ENCODE peak calls at places on chromosomes 3 and 15, in nine cellular contexts. One of them, this sample, is unnamed. For H3K36me3, the result is how much of the 10 kb centered on the place peaks cover.

GRCh38 chr15:90004671-90005070 is 3.5 kb downstream of the ZNF710 start:
- DNase-seq in hepatocyte: peak
- DNase-seq in HCT116: no peak
- DNase-seq in GM23338: no peak
- DNase-seq in PC-3: peak
- DNase-seq in SK-N-SH: no peak
- DNase-seq in neural progenitor cell: no peak
- DNase-seq in MM.1S: no peak
- DNase-seq in OCI-LY7: no peak
- DNase-seq in this sample: peak

GRCh38 chr3:119497824-119498187 is 541 bp upstream of the TIMMDC1 start:
- DNase-seq in hepatocyte: peak
- DNase-seq in SK-N-SH: no peak
- DNase-seq in MM.1S: no peak
- DNase-seq in OCI-LY7: no peak
- DNase-seq in GM23338: peak
- DNase-seq in neural progenitor cell: peak
- DNase-seq in HCT116: no peak
- DNase-seq in PC-3: peak
- DNase-seq in this sample: peak

GRCh38 chr15:77417642-77418041 is 2.3 kb downstream of the PEAK1 start:
- DNase-seq in PC-3: peak
- DNase-seq in HCT116: no peak
- DNase-seq in MM.1S: no peak
- DNase-seq in hepatocyte: no peak
- DNase-seq in OCI-LY7: no peak
- DNase-seq in neural progenitor cell: no peak
- DNase-seq in SK-N-SH: no peak
- DNase-seq in GM23338: no peak
- DNase-seq in this sample: peak

GRCh38 chr3:172752651-172753050 is 2.1 kb downstream of the ECT2 start:
- DNase-seq in OCI-LY7: peak
- DNase-seq in SK-N-SH: no peak
- DNase-seq in MM.1S: no peak
- DNase-seq in PC-3: no peak
- DNase-seq in HCT116: no peak
- DNase-seq in GM23338: no peak
- DNase-seq in neural progenitor cell: no peak
- DNase-seq in hepatocyte: no peak
- DNase-seq in this sample: no peak

GRCh38 chr3:197501879-197502620 is 53.7 kb downstream of the BDH1 start:
- DNase-seq in neural progenitor cell: peak
- DNase-seq in OCI-LY7: peak
- DNase-seq in hepatocyte: no peak
- DNase-seq in GM23338: peak
- DNase-seq in MM.1S: peak
- DNase-seq in PC-3: peak
- DNase-seq in HCT116: no peak
- DNase-seq in SK-N-SH: peak
- DNase-seq in this sample: peak

GRCh38 chr3:126349071-126349470 is 8.1 kb downstream of the KLF15 start:
- DNase-seq in MM.1S: peak
- DNase-seq in HCT116: no peak
- DNase-seq in GM23338: no peak
- DNase-seq in OCI-LY7: no peak
- DNase-seq in neural progenitor cell: no peak
- DNase-seq in hepatocyte: no peak
- DNase-seq in PC-3: no peak
- DNase-seq in SK-N-SH: no peak
- DNase-seq in this sample: no peak

GRCh38 chr3:69791111-69791510 is 51.8 kb downstream of the MITF start:
- DNase-seq in MM.1S: no peak
- DNase-seq in PC-3: no peak
- DNase-seq in GM23338: no peak
- DNase-seq in hepatocyte: peak
- DNase-seq in HCT116: no peak
- DNase-seq in neural progenitor cell: no peak
- DNase-seq in OCI-LY7: no peak
- DNase-seq in SK-N-SH: no peak
- DNase-seq in this sample: peak

GRCh38 chr3:126293370-126294082 is 63.7 kb downstream of the KLF15 start:
- DNase-seq in OCI-LY7: no peak
- DNase-seq in hepatocyte: peak
- DNase-seq in PC-3: no peak
- DNase-seq in MM.1S: no peak
- DNase-seq in neural progenitor cell: no peak
- DNase-seq in HCT116: no peak
- DNase-seq in SK-N-SH: no peak
- DNase-seq in GM23338: no peak
- DNase-seq in this sample: peak

GRCh38 chr15:84598250-84598649 is 2.6 kb upstream of the ZSCAN2 start:
- DNase-seq in neural progenitor cell: peak
- DNase-seq in OCI-LY7: peak
- DNase-seq in SK-N-SH: no peak
- DNase-seq in HCT116: no peak
- DNase-seq in hepatocyte: no peak
- DNase-seq in PC-3: no peak
- DNase-seq in GM23338: peak
- DNase-seq in MM.1S: peak
- DNase-seq in this sample: no peak

GRCh38 chr15:99955181-99955525 is 221.9 kb upstream of the LYSMD4 start:
- DNase-seq in neural progenitor cell: no peak
- DNase-seq in PC-3: peak
- DNase-seq in HCT116: no peak
- DNase-seq in hepatocyte: no peak
- DNase-seq in MM.1S: no peak
- DNase-seq in GM23338: no peak
- DNase-seq in SK-N-SH: no peak
- DNase-seq in OCI-LY7: no peak
- DNase-seq in this sample: no peak

GRCh38 chr15:44058126-44058525 is 136.9 kb downstream of the FRMD5 start:
- DNase-seq in hepatocyte: no peak
- DNase-seq in GM23338: no peak
- DNase-seq in SK-N-SH: no peak
- DNase-seq in PC-3: no peak
- DNase-seq in neural progenitor cell: no peak
- DNase-seq in MM.1S: peak
- DNase-seq in OCI-LY7: no peak
- DNase-seq in HCT116: no peak
- DNase-seq in this sample: no peak

GRCh38 chr3:45199837-45200648 is 26.0 kb downstream of the TMEM158 start:
- DNase-seq in OCI-LY7: no peak
- DNase-seq in MM.1S: no peak
- DNase-seq in hepatocyte: peak
- DNase-seq in SK-N-SH: no peak
- DNase-seq in GM23338: peak
- DNase-seq in PC-3: peak
- DNase-seq in neural progenitor cell: no peak
- DNase-seq in HCT116: peak
- DNase-seq in this sample: peak

GRCh38 chr3:58217209-58217811 is 6.5 kb upstream of the DNASE1L3 start:
- DNase-seq in HCT116: peak
- DNase-seq in GM23338: peak
- DNase-seq in PC-3: peak
- DNase-seq in neural progenitor cell: peak
- DNase-seq in SK-N-SH: peak
- DNase-seq in hepatocyte: peak
- DNase-seq in MM.1S: peak
- DNase-seq in OCI-LY7: peak
- DNase-seq in this sample: peak

GRCh38 chr15:88695046-88695445 is 56.2 kb downstream of the ISG20 start:
- DNase-seq in neural progenitor cell: no peak
- DNase-seq in MM.1S: no peak
- DNase-seq in SK-N-SH: no peak
- DNase-seq in GM23338: no peak
- DNase-seq in OCI-LY7: no peak
- DNase-seq in PC-3: no peak
- DNase-seq in hepatocyte: no peak
- DNase-seq in HCT116: no peak
- DNase-seq in this sample: peak

GRCh38 chr3:129525341-129525968 is 3.0 kb upstream of the RHO start:
- DNase-seq in MM.1S: no peak
- DNase-seq in hepatocyte: no peak
- DNase-seq in neural progenitor cell: no peak
- DNase-seq in PC-3: no peak
- DNase-seq in OCI-LY7: no peak
- DNase-seq in HCT116: no peak
- DNase-seq in SK-N-SH: no peak
- DNase-seq in GM23338: no peak
- DNase-seq in this sample: peak

DNA sequence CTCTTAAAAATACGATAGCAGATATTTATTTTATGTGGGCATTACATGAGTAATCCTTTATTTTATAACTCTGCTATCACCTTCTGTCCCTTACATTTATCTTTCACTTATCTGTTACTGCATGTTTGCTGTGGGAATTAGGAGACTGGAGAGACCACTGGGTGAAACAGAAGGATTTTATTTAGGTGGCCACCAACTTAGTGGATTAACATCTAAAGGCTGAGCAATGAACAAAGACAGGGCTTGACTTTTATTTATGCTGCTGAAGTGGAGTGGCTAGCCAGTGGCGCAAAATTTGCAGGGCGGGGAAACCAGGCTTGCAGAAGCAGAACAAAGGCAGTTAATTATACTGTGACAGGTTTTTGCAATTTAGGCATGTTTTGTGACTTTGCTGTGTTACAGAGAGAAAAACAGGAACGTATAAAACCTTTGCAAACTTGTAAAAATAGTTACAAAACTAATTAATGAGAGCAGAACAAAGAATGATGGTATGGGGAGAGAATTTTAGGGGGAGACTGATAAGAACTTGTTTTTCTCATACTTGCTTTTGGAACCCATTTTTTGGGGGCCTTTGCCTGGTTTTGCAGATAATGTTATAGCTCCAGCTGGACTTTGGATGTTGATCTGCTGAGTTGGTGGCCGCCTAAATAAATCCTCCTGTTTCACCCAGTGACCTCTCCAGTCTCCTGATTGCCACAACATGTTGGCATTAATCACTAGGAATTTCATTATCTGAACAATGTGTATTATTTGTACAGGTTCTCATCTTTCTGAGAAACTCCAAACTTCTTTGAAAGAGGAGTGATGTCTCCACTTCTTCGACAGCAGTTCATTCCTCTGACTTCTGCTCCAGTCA is 18.0 kb downstream of the KLHL24 start:
- DNase-seq in HCT116: peak
- DNase-seq in SK-N-SH: no peak
- DNase-seq in OCI-LY7: peak
- DNase-seq in GM23338: peak
- DNase-seq in PC-3: peak
- DNase-seq in hepatocyte: no peak
- DNase-seq in neural progenitor cell: peak
- DNase-seq in MM.1S: no peak
- DNase-seq in this sample: no peak
- TF ChIP-seq EZH2phosphoT487 in HCT116: no peak
- TF ChIP-seq EZH2phosphoT487 in SK-N-SH: no peak
- TF ChIP-seq EZH2phosphoT487 in OCI-LY7: no peak
- TF ChIP-seq EZH2phosphoT487 in GM23338: no peak
- TF ChIP-seq EZH2phosphoT487 in PC-3: no peak
- TF ChIP-seq EZH2phosphoT487 in hepatocyte: no peak
- TF ChIP-seq EZH2phosphoT487 in neural progenitor cell: no peak
- TF ChIP-seq EZH2phosphoT487 in MM.1S: no peak
- TF ChIP-seq EZH2phosphoT487 in this sample: no peak

GRCh38 chr15:27831384-27832262 is 267.5 kb downstream of the OCA2 start:
- DNase-seq in PC-3: no peak
- DNase-seq in SK-N-SH: no peak
- DNase-seq in MM.1S: no peak
- DNase-seq in HCT116: no peak
- DNase-seq in hepatocyte: no peak
- DNase-seq in neural progenitor cell: no peak
- DNase-seq in GM23338: no peak
- DNase-seq in OCI-LY7: no peak
- DNase-seq in this sample: no peak
- H2AFZ ChIP-seq in PC-3: no peak
- H2AFZ ChIP-seq in SK-N-SH: no peak
- H2AFZ ChIP-seq in MM.1S: no peak
- H2AFZ ChIP-seq in HCT116: no peak
- H2AFZ ChIP-seq in hepatocyte: no peak
- H2AFZ ChIP-seq in neural progenitor cell: no peak
- H2AFZ ChIP-seq in GM23338: peak
- H2AFZ ChIP-seq in OCI-LY7: no peak
- H2AFZ ChIP-seq in this sample: no peak

GRCh38 chr3:134190272-134190671 is 60.4 kb downstream of the RYK start:
- DNase-seq in OCI-LY7: no peak
- DNase-seq in HCT116: no peak
- DNase-seq in GM23338: no peak
- DNase-seq in SK-N-SH: no peak
- DNase-seq in hepatocyte: no peak
- DNase-seq in MM.1S: no peak
- DNase-seq in neural progenitor cell: no peak
- DNase-seq in PC-3: no peak
- DNase-seq in this sample: no peak

GRCh38 chr3:134194247-134194646 is 56.4 kb downstream of the RYK start:
- DNase-seq in HCT116: no peak
- DNase-seq in neural progenitor cell: no peak
- DNase-seq in OCI-LY7: no peak
- DNase-seq in GM23338: no peak
- DNase-seq in MM.1S: no peak
- DNase-seq in hepatocyte: no peak
- DNase-seq in SK-N-SH: no peak
- DNase-seq in PC-3: no peak
- DNase-seq in this sample: no peak

GRCh38 chr3:134186391-134186790 is 64.3 kb downstream of the RYK start:
- DNase-seq in HCT116: no peak
- DNase-seq in GM23338: no peak
- DNase-seq in SK-N-SH: no peak
- DNase-seq in hepatocyte: no peak
- DNase-seq in MM.1S: no peak
- DNase-seq in OCI-LY7: no peak
- DNase-seq in neural progenitor cell: no peak
- DNase-seq in PC-3: no peak
- DNase-seq in this sample: no peak

DNA sequence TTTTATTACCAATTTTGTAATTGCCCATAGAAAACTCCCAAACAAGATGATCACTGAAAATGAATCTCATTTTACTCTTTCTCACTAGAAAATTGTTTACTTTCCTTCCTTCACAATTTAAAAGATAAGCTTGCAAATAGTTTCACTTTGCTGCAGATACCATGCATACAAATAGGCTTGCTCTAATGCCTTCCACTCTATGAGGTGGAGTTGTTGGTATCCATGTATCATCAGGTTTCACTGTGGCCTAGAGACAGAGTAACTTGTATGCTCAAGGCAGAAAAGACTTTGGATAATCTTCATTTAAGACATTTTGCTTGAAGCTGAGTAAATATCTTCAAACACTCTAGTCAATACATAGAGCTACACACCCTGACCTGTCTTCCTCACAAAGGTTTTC is 60.8 kb downstream of the RYK start:
- DNase-seq in SK-N-SH: no peak
- DNase-seq in HCT116: no peak
- DNase-seq in OCI-LY7: no peak
- DNase-seq in GM23338: no peak
- DNase-seq in neural progenitor cell: no peak
- DNase-seq in hepatocyte: no peak
- DNase-seq in PC-3: no peak
- DNase-seq in MM.1S: no peak
- DNase-seq in this sample: no peak
- H3K36me3 ChIP-seq in SK-N-SH: half or more
- H3K36me3 ChIP-seq in HCT116: under half
- H3K36me3 ChIP-seq in OCI-LY7: under half
- H3K36me3 ChIP-seq in GM23338: under half
- H3K36me3 ChIP-seq in neural progenitor cell: under half
- H3K36me3 ChIP-seq in hepatocyte: under half
- H3K36me3 ChIP-seq in PC-3: under half
- H3K36me3 ChIP-seq in MM.1S: under half
- H3K36me3 ChIP-seq in this sample: under half

GRCh38 chr3:187020376-187020775 is 90.0 kb downstream of the ST6GAL1 start:
- DNase-seq in neural progenitor cell: no peak
- DNase-seq in PC-3: no peak
- DNase-seq in OCI-LY7: peak
- DNase-seq in GM23338: no peak
- DNase-seq in SK-N-SH: no peak
- DNase-seq in HCT116: no peak
- DNase-seq in hepatocyte: no peak
- DNase-seq in MM.1S: no peak
- DNase-seq in this sample: no peak
- TF ChIP-seq EZH2phosphoT487 in neural progenitor cell: no peak
- TF ChIP-seq EZH2phosphoT487 in PC-3: no peak
- TF ChIP-seq EZH2phosphoT487 in OCI-LY7: no peak
- TF ChIP-seq EZH2phosphoT487 in GM23338: no peak
- TF ChIP-seq EZH2phosphoT487 in SK-N-SH: no peak
- TF ChIP-seq EZH2phosphoT487 in HCT116: no peak
- TF ChIP-seq EZH2phosphoT487 in hepatocyte: no peak
- TF ChIP-seq EZH2phosphoT487 in MM.1S: no peak
- TF ChIP-seq EZH2phosphoT487 in this sample: no peak